ENCODE peak calls at places on chromosomes 4 and X, in nine cellular contexts. P, F, W, R, G, V, Y, M and X are unnamed samples.
A peak's percentile ranks its signal among the peaks of the same experiment; 100 is the strongest.

GRCh38 chr4:148056879-148057278 is 325.0 kb downstream of the ARHGAP10 start:
- DNase-seq in M (peak; percentile 72), R (peak; percentile 49), F (peak; percentile 72), G (peak; percentile 77), Y (no peak), V (peak; percentile 65), W (no peak), P (peak; percentile 94), X (no peak)

GRCh38 chr4:37389967-37390580 is 145.5 kb downstream of the NWD2 start:
- DNase-seq in Y (peak; percentile 48), P (peak; percentile 57), F (peak; percentile 12), W (peak; percentile 80), M (peak; percentile 29), V (peak; percentile 54), G (peak; percentile 41), R (peak; percentile 57), X (peak; percentile 10)

GRCh38 chr4:152243890-152244595 is 291.8 kb downstream of the FBXW7 start:
- DNase-seq in G (no peak), Y (no peak), M (no peak), R (peak; percentile 2), W (no peak), F (peak; percentile 3), P (no peak), V (peak; percentile 81), X (no peak)

GRCh38 chr4:15451866-15452765 is 17.6 kb upstream of the CC2D2A start:
- DNase-seq in V (peak; percentile 95), G (peak; percentile 98), P (no peak), F (peak; percentile 99), R (peak; percentile 94), W (peak; percentile 28), M (peak; percentile 84), Y (no peak), X (peak; percentile 77)

GRCh38 chr4:152109585-152110509 is 349.0 kb upstream of the GATB start:
- DNase-seq in G (peak; percentile 16), F (no peak), P (no peak), M (no peak), V (no peak), R (peak; percentile 18), W (no peak), Y (no peak), X (no peak)

GRCh38 chr4:20196476-20196875 is 55.2 kb upstream of the SLIT2 start:
- DNase-seq in V (no peak), P (no peak), M (no peak), R (no peak), G (peak; percentile 32), F (no peak), W (no peak), Y (no peak), X (no peak)

GRCh38 chr4:2756691-2757350 is 685 bp upstream of the TNIP2 start:
- DNase-seq in R (no peak), F (no peak), M (no peak), G (no peak), V (no peak), P (no peak), Y (no peak), W (no peak), X (no peak)

GRCh38 chrX:142884853-142885252 is 140.9 kb upstream of the SPANXN4 start:
- DNase-seq in Y (no peak), R (no peak), P (no peak), V (no peak), M (no peak), W (peak; percentile 10), F (no peak), G (no peak), X (no peak)

GRCh38 chrX:118346258-118347094 is 570 bp downstream of the WDR44 start:
- DNase-seq in P (peak; percentile 54), M (peak; percentile 14), R (no peak), V (peak; percentile 63), F (no peak), W (peak; percentile 40), G (no peak), Y (peak; percentile 7), X (peak; percentile 35)

GRCh38 chr4:119026662-119027444 is 108.8 kb upstream of the MYOZ2 start:
- DNase-seq in V (no peak), R (no peak), W (no peak), Y (no peak), P (no peak), F (no peak), G (no peak), M (no peak), X (no peak)

GRCh38 chrX:39814391-39814790 is 283.4 kb downstream of the BCOR start:
- DNase-seq in P (peak; percentile 53), Y (no peak), V (no peak), G (peak; percentile 23), M (no peak), F (no peak), W (peak; percentile 39), R (peak; percentile 45), X (no peak)

GRCh38 chrX:150872773-150873336 is 25.6 kb downstream of the CD99L2 start:
- DNase-seq in G (no peak), R (no peak), F (no peak), W (no peak), M (no peak), V (no peak), P (no peak), Y (no peak), X (no peak)

GRCh38 chrX:100654256-100654655 is 10.3 kb downstream of the SRPX2 start:
- DNase-seq in Y (no peak), R (peak; percentile 58), F (no peak), G (peak; percentile 32), V (peak; percentile 63), P (peak; percentile 3), M (no peak), W (peak; percentile 23), X (no peak)

GRCh38 chr4:107212565-107212964 is 176.5 kb upstream of the DKK2 start:
- DNase-seq in F (no peak), G (no peak), V (no peak), Y (no peak), M (no peak), P (no peak), R (no peak), W (no peak), X (no peak)

GRCh38 chr4:107213880-107214279 is 177.8 kb upstream of the DKK2 start:
- DNase-seq in W (no peak), R (no peak), M (no peak), V (no peak), Y (no peak), P (no peak), F (peak; percentile 45), G (peak; percentile 3), X (no peak)

GRCh38 chr4:107215222-107215621 is 179.1 kb upstream of the DKK2 start:
- DNase-seq in F (no peak), W (no peak), Y (peak; percentile 73), G (no peak), P (no peak), M (no peak), V (no peak), R (no peak), X (no peak)

GRCh38 chr4:107213410-107213809 is 177.3 kb upstream of the DKK2 start:
- DNase-seq in M (no peak), P (no peak), G (no peak), F (peak; percentile 29), W (no peak), R (no peak), Y (no peak), V (no peak), X (no peak)

GRCh38 chr4:107210450-107211239 is 174.5 kb upstream of the DKK2 start:
- DNase-seq in P (no peak), M (peak; percentile 47), F (peak; percentile 16), G (peak; percentile 36), V (peak; percentile 21), W (no peak), R (peak; percentile 62), Y (no peak), X (no peak)
- H2AFZ ChIP-seq in P (no peak overlapping the region), M (peak overlapping the region; percentile 77), F (peak overlapping the region; percentile 7), G (peak overlapping the region; percentile 95), V (no peak overlapping the region), W (peak overlapping the region; percentile 36), R (peak overlapping the region; percentile 97), Y (no peak overlapping the region), X (no peak overlapping the region)

GRCh38 chr4:109298279-109299010 is 4.0 kb downstream of the COL25A1 start:
- DNase-seq in V (no peak), M (no peak), F (no peak), R (peak; percentile 11), Y (no peak), W (peak; percentile 41), G (no peak), P (peak; percentile 13), X (no peak)

GRCh38 chr4:109302366-109303140 is at the start of gene COL25A1:
- DNase-seq in P (no peak), F (peak; percentile 57), V (peak; percentile 88), Y (no peak), W (peak; percentile 75), R (peak; percentile 26), M (no peak), G (peak; percentile 16), X (no peak)

GRCh38 chr4:109301691-109302365 is 630 bp downstream of the COL25A1 start:
- DNase-seq in M (no peak), G (no peak), R (no peak), P (no peak), Y (no peak), F (no peak), W (peak; percentile 4), V (peak; percentile 22), X (no peak)

DNA sequence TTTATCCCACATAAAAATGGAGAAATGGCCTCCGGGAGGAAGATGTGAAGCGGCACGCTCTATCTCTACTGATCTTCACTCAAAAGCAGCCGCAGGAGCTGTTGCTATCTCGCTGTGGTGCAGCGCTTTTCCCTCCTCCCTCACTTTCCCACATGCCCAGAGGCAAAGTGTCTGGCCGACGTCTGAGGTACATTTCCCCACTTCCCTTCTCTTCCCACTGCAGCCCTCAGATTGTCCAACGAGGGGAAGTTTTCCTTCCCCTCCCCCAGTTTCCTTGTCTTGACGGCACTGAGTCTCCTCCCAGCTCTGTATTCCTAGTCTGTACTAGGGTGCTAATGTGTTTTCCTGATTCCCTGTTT is 662 bp upstream of the COL25A1 start:
- DNase-seq in Y (no peak), M (no peak), V (peak; percentile 72), R (peak; percentile 10), G (no peak), F (peak; percentile 25), W (peak; percentile 35), P (no peak), X (no peak)
- H2AFZ ChIP-seq in Y (no peak overlapping the region), M (peak overlapping the region; percentile 31), V (peak overlapping the region; percentile 86), R (peak overlapping the region; percentile 56), G (peak overlapping the region; percentile 77), F (peak overlapping the region; percentile 86), W (peak overlapping the region; percentile 98), P (no peak overlapping the region), X (no peak overlapping the region)

DNA sequence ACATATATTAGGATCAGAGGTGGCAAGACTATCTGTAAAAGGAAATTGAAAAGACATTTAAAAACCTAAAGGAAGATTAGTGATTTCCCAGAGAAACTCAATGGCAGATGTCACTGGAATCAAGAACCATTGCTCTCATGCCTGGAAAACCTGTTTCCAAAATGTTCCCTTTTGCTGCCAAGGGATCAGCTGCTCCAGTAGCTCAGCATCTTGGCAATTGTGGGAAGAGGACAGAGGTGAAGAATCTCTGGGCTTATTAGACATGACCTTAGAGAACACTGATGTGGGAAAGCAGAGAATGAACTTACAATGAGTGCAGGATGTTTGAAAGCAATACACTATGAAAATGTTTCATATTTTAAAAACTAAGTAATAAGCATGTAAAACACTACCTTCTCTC is 98.3 kb downstream of the SHROOM3 start:
- DNase-seq in Y (no peak), R (no peak), M (no peak), G (no peak), P (no peak), F (no peak), V (no peak), W (no peak), X (no peak)
- H2AFZ ChIP-seq in Y (no peak overlapping the region), R (no peak overlapping the region), M (no peak overlapping the region), G (no peak overlapping the region), P (no peak overlapping the region), F (no peak overlapping the region), V (no peak overlapping the region), W (no peak overlapping the region), X (no peak overlapping the region)

GRCh38 chr4:174156239-174156826 is 127.1 kb downstream of the FBXO8 start:
- DNase-seq in M (peak; percentile 18), Y (peak; percentile 23), W (peak; percentile 67), P (peak; percentile 37), R (peak; percentile 78), F (peak; percentile 9), V (peak; percentile 77), G (peak; percentile 38), X (no peak)
- H2AFZ ChIP-seq in M (no peak overlapping the region), Y (no peak overlapping the region), W (no peak overlapping the region), P (no peak overlapping the region), R (no peak overlapping the region), F (no peak overlapping the region), V (no peak overlapping the region), G (no peak overlapping the region), X (no peak overlapping the region)